ENCODE peak calls at places on chromosomes 11 and 22, in six cellular contexts. C is AG09309, T is HFFc6, L is fibroblast of mammary gland, X is brain microvascular endothelial cell, Q is transverse colon. P is an unnamed sample.

GRCh38 chr11:82315093-82315492 is 418.6 kb downstream of the FAM181B start:
- DNase-seq in C (no peak), L (peak; percentile 19), Q (peak; percentile 11), X (no peak), T (no peak), P (no peak)

GRCh38 chr11:71333473-71333872 is 81.1 kb upstream of the SHANK2 start:
- DNase-seq in C (no peak), T (no peak), Q (no peak), X (no peak), L (no peak), P (no peak)

GRCh38 chr11:59426361-59427067 is at the start of gene OR5A2:
- DNase-seq in X (no peak), C (no peak), T (no peak), Q (no peak), L (no peak), P (no peak)

GRCh38 chr11:88709567-88709966 is 356.2 kb downstream of the GRM5 start:
- DNase-seq in X (no peak), L (no peak), T (no peak), C (no peak), Q (no peak), P (peak; percentile 21)

GRCh38 chr11:35711173-35711910 is 48.8 kb downstream of the TRIM44 start:
- DNase-seq in C (no peak), X (no peak), Q (no peak), L (peak; percentile 11), T (no peak), P (no peak)

GRCh38 chr11:19079643-19080440 is 19.3 kb upstream of the MRGPRX2 start:
- DNase-seq in T (peak; percentile 93), X (no peak), L (peak; percentile 94), C (peak; percentile 90), Q (no peak), P (peak; percentile 92)

GRCh38 chr22:38226853-38227649 is 25.3 kb downstream of the MAFF start:
- DNase-seq in L (no peak), Q (no peak), X (no peak), T (no peak), C (no peak), P (no peak)

GRCh38 chr11:117390743-117391142 is 63.1 kb downstream of the CEP164 start:
- DNase-seq in L (no peak), X (no peak), Q (no peak), C (no peak), T (no peak), P (no peak)

GRCh38 chr11:67648140-67648795 is 2.3 kb downstream of the ACY3 start:
- DNase-seq in C (no peak), Q (peak; percentile 54), T (no peak), L (no peak), X (no peak), P (no peak)

GRCh38 chr11:34846467-34846866 is 69.7 kb downstream of the APIP start:
- DNase-seq in T (no peak), X (no peak), Q (no peak), C (no peak), L (peak; percentile 8), P (no peak)

GRCh38 chr11:77136074-77136473 is 8.0 kb downstream of the MYO7A start:
- DNase-seq in X (peak; percentile 40), L (peak; percentile 51), Q (no peak), C (no peak), T (peak; percentile 53), P (peak; percentile 35)

GRCh38 chr22:24994070-24994763 is 41.7 kb downstream of the KIAA1671 start:
- DNase-seq in T (peak; percentile 53), X (no peak), L (peak; percentile 20), Q (peak; percentile 87), C (no peak), P (no peak)

GRCh38 chr11:120216426-120217102 is 5.7 kb downstream of the OAF start:
- DNase-seq in X (no peak), L (no peak), C (no peak), T (no peak), Q (no peak), P (no peak)

GRCh38 chr11:105230586-105230985 is 91.0 kb upstream of the CARD18 start:
- DNase-seq in Q (no peak), L (no peak), T (no peak), X (no peak), C (no peak), P (peak; percentile 11)

GRCh38 chr11:78740175-78741161 is 165.8 kb upstream of the NARS2 start:
- DNase-seq in X (no peak), L (no peak), Q (peak; percentile 30), T (no peak), C (no peak), P (no peak)

GRCh38 chr11:22657101-22657694 is 9.2 kb upstream of the GAS2 start:
- DNase-seq in C (no peak), Q (no peak), L (no peak), X (no peak), T (no peak), P (no peak)

GRCh38 chr22:24319451-24319850 is 48.8 kb downstream of the SPECC1L start:
- DNase-seq in X (peak; percentile 60), L (peak; percentile 33), C (no peak), Q (no peak), T (no peak), P (no peak)

GRCh38 chr11:45362636-45363035 is 76.5 kb upstream of the SYT13 start:
- DNase-seq in C (no peak), T (no peak), Q (no peak), X (no peak), L (no peak), P (no peak)

GRCh38 chr11:61080526-61080925 is 21.8 kb upstream of the CD5 start:
- DNase-seq in T (no peak), C (no peak), Q (no peak), X (no peak), L (no peak), P (no peak)

GRCh38 chr11:44943118-44943517 is 7.6 kb downstream of the TP53I11 start:
- DNase-seq in Q (peak; percentile 54), T (no peak), X (no peak), C (no peak), L (no peak), P (no peak)

GRCh38 chr22:21681566-21682370 is 16.0 kb downstream of the PPIL2 start:
- DNase-seq in L (no peak), Q (no peak), C (no peak), X (no peak), T (no peak), P (no peak)

GRCh38 chr22:30206964-30207363 is 39.6 kb downstream of the LIF start:
- DNase-seq in T (peak; percentile 94), L (peak; percentile 96), Q (no peak), C (no peak), X (peak; percentile 98), P (peak; percentile 98)

DNA sequence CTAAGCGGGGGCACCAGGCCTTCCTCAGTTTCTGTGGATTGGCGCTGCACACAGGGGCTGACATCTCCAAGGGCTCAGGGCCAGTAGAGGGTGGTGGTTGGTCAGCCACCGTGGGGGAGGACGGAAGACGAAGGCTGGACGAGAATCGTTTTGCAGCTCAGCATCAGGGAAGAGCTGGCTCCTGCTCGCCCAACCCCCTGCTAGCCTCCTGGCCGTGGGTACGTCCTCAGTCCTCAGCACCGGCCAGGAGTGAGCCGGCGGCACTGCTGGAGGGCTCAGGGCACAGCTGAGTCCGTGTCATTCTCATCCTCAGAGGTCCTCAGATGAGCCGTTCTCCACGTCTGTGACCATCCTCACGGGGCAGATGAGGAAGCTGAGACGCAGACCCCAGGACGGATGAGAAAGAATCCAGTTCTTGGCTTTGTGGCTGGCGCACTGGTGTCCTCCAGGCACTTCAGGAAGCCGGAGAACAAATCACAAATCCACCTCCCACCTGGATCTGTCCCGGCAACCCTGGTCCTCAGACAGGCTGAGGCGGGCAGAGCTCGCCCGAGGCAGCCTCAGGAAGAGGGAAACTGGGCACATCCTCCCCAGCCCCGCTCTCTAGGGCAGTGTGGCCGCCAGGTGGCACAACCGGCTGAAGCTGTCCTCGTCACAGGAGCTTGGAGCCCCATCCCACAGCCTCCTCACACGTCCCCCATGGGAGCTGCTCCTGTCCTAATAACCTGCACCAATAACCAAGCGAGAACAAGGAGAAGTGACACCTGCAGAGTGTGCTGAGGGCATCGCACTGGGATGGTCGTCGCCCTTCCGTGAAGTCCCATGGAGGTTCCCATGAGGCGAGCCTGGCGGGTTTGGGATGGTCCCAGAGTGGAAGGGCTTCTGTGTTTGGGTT is 393.7 kb downstream of the BRD1 start:
- DNase-seq in L (no peak), Q (no peak), T (no peak), X (no peak), C (no peak), P (no peak)
- TF ChIP-seq CTCF in L (no peak), Q (no peak), T (no peak), X (no peak), C (no peak), P (no peak)

DNA sequence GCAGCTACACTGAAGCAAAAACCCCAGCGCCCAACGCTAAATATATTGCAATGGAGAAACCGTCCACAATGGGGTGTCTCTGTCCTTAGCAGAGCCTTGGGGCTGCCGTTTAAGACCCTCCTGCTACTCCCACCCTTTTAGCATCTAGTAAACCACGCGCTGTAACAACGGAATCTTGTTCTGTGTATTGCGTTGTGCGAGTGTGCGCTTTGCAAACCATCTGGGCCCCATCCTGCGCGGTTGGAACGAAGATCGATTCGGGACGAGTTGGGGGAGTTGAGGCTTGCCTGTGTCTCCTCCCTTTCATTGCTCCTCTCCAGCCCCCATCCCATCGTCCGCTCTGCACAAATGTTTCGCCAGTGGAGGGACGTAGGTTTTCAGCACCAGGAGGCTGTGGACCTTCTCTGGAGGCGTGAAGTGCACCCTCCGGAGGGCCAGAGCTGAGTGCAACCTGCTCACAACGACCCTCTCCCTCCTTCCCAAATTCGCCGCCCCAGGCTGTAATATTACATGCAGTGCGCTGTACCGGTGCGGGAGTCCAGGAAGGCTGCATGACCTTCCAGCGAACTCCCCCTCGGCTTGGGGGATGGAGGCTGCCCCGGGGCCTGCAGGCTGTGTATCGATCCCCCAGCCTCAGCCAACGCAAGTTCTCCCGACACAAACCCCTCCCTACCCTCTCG is 1.6 kb upstream of the KMT2A start:
- DNase-seq in Q (peak; percentile 32), X (no peak), L (peak; percentile 24), T (no peak), C (no peak), P (no peak)
- TF ChIP-seq CTCF in Q (no peak), X (peak; percentile 5), L (no peak), T (no peak), C (no peak), P (no peak)

DNA sequence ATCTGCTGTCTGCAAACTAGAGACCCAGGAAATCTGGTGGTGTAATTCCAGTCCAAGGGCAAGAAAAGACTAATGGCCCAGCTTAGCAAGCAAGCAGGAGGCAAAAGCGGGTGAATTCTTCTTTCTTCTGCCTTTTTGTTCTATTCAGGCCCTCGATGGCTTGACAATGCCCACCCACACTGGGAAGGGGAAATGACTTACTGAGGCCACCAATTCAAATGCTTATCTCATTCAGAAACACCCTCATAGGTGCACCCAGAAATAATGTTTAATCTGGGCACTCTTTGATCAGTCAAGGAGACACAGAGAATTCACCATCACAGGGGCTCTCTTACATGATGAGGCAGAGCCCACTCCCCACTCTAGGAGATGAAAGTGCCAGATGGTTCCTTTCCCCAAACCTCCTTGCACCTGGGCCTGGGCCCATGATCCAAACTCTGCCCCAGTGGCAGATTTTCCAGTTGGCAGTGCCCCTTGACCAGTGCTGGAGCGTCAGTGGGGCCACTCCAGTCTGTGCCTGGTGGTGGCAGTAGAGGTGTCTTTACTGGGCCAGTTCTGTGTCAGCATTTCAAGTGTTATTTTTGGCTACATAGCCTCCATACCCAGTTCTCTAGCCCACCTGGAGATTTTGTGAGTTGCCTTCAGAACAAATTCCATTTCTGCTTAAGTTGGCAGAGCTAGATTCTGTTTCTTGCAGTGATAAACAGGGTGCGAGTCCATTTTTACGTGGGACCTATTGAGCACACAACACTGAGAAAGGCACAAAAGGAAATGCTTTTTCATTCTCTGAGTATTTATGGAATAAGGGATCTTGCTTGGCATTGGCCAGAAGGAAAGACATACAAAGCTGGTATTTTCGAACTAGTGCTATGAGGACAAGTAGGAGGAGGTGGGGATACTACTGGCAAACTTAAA is 7.5 kb downstream of the ELMOD1 start:
- DNase-seq in L (no peak), X (no peak), C (no peak), Q (no peak), T (peak; percentile 27), P (peak; percentile 16)
- TF ChIP-seq CTCF in L (peak; percentile 51), X (peak; percentile 80), C (peak; percentile 46), Q (peak; percentile 11), T (peak; percentile 70), P (peak; percentile 36)

GRCh38 chr11:62143727-62144126 is 19.9 kb downstream of the INCENP start:
- DNase-seq in Q (no peak), L (no peak), C (no peak), T (no peak), X (no peak), P (peak; percentile 19)
- TF ChIP-seq CTCF in Q (no peak), L (no peak), C (peak; percentile 7), T (peak; percentile 38), X (peak; percentile 34), P (peak; percentile 10)

P was measured in foreskin fibroblast.